ENCODE peak calls at places on chromosomes 3 and 15, in five cellular contexts. One of them, this sample, is unnamed.

GRCh38 chr3:105322570-105323273 is 44.0 kb upstream of the ALCAM start:
- DNase-seq in GM12865: peak
- DNase-seq in lower lobe of right lung: no peak
- DNase-seq in psoas muscle: no peak
- DNase-seq in spleen: no peak
- DNase-seq in this sample: no peak

GRCh38 chr3:104885214-104885814 is 481.4 kb upstream of the ALCAM start:
- DNase-seq in lower lobe of right lung: no peak
- DNase-seq in spleen: no peak
- DNase-seq in GM12865: peak
- DNase-seq in psoas muscle: no peak
- DNase-seq in this sample: no peak

GRCh38 chr3:136617123-136617700 is 135.0 kb downstream of the STAG1 start:
- DNase-seq in spleen: no peak
- DNase-seq in psoas muscle: no peak
- DNase-seq in lower lobe of right lung: no peak
- DNase-seq in GM12865: no peak
- DNase-seq in this sample: no peak

GRCh38 chr3:150412599-150413069 is 4.5 kb downstream of the TSC22D2 start:
- DNase-seq in lower lobe of right lung: no peak
- DNase-seq in psoas muscle: no peak
- DNase-seq in spleen: no peak
- DNase-seq in GM12865: peak
- DNase-seq in this sample: no peak

GRCh38 chr3:179706233-179706632 is 53.4 kb downstream of the USP13 start:
- DNase-seq in lower lobe of right lung: no peak
- DNase-seq in psoas muscle: peak
- DNase-seq in spleen: no peak
- DNase-seq in GM12865: no peak
- DNase-seq in this sample: no peak

GRCh38 chr3:29324180-29324651 is 43.3 kb downstream of the RBMS3 start:
- DNase-seq in lower lobe of right lung: peak
- DNase-seq in psoas muscle: peak
- DNase-seq in spleen: peak
- DNase-seq in GM12865: peak
- DNase-seq in this sample: no peak

GRCh38 chr3:101778385-101779046 is 495 bp upstream of the NXPE3 start:
- DNase-seq in GM12865: no peak
- DNase-seq in psoas muscle: no peak
- DNase-seq in lower lobe of right lung: no peak
- DNase-seq in spleen: no peak
- DNase-seq in this sample: no peak

GRCh38 chr15:84600331-84600686 is 500 bp upstream of the ZSCAN2 start:
- DNase-seq in psoas muscle: peak
- DNase-seq in GM12865: peak
- DNase-seq in spleen: peak
- DNase-seq in lower lobe of right lung: peak
- DNase-seq in this sample: peak

GRCh38 chr3:32310336-32310735 is 71.9 kb downstream of the CMTM8 start:
- DNase-seq in GM12865: no peak
- DNase-seq in spleen: no peak
- DNase-seq in psoas muscle: no peak
- DNase-seq in lower lobe of right lung: no peak
- DNase-seq in this sample: no peak

GRCh38 chr3:49276475-49277356 is at the start of gene C3orf62:
- DNase-seq in spleen: peak
- DNase-seq in psoas muscle: peak
- DNase-seq in GM12865: peak
- DNase-seq in lower lobe of right lung: peak
- DNase-seq in this sample: no peak
- H3K4me3 ChIP-seq in spleen: peak
- H3K4me3 ChIP-seq in psoas muscle: peak
- H3K4me3 ChIP-seq in GM12865: peak
- H3K4me3 ChIP-seq in lower lobe of right lung: peak
- H3K4me3 ChIP-seq in this sample: peak

DNA sequence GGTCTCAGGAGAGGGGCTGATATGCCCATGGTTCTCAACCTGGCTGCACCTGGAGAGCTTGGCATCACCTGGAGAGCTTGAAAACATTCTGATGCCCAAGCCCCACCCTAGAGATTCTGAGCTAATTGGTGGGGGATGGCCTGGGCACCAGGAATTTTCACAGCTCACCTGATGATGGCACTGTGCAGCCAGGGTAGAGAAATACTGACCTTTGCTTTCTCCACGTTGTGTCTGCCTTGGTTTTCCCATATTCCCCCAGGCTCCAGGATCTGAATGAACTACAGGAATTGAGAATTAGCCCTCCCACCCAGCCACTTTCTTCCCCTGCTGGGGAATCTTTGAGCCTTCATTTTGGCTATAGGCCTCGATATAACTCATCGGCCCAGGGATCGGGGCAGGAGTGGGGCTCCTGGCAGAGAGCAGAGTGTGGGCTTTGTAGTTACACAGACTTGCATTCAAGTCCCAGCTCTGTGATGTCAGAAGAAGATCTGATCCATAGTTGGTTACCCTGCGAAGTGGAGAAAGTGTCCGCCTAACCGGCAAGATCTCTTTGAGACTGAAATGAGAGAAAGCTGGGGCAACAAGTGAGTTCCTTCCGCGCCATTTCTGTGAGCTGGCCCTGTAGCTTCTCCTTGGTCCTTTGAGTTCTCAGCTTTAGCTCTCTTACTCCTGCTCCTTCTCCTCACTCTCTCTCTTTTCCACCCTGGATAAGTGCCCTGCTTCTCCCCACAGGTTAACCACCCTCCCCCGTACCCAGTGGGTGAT is 33.1 kb upstream of the UBE2Q2 start:
- DNase-seq in lower lobe of right lung: no peak
- DNase-seq in psoas muscle: no peak
- DNase-seq in spleen: no peak
- DNase-seq in GM12865: peak
- DNase-seq in this sample: no peak
- TF ChIP-seq CTCF in lower lobe of right lung: peak
- TF ChIP-seq CTCF in psoas muscle: peak
- TF ChIP-seq CTCF in spleen: no peak
- TF ChIP-seq CTCF in GM12865: peak
- TF ChIP-seq CTCF in this sample: peak

DNA sequence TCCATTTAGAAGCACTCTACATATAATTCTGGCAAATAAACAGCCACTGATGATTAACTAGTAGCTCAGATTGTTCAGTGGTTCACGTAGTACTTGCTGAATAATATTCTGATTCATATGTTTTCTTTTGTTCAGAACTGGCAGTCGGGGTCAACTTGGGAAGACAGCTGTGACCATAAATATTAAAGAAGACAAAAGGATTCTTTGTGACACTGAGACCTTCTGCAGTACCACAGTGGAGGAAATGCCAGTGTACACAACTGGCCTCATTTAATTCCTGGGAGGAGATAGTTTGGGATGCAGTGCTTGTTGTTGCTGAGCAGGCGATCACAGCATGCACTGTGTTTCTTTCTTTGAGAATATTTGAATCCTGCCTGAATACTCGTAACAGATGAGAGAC is 26.6 kb upstream of the MCF2L2 start:
- DNase-seq in GM12865: no peak
- DNase-seq in lower lobe of right lung: no peak
- DNase-seq in psoas muscle: no peak
- DNase-seq in spleen: no peak
- DNase-seq in this sample: no peak
- H3K4me3 ChIP-seq in GM12865: no peak
- H3K4me3 ChIP-seq in lower lobe of right lung: no peak
- H3K4me3 ChIP-seq in psoas muscle: no peak
- H3K4me3 ChIP-seq in spleen: no peak
- H3K4me3 ChIP-seq in this sample: no peak

GRCh38 chr15:23629234-23629805 is 18.3 kb downstream of the MAGEL2 start:
- DNase-seq in spleen: no peak
- DNase-seq in lower lobe of right lung: no peak
- DNase-seq in psoas muscle: no peak
- DNase-seq in GM12865: no peak
- DNase-seq in this sample: no peak
- TF ChIP-seq CTCF in spleen: no peak
- TF ChIP-seq CTCF in lower lobe of right lung: peak
- TF ChIP-seq CTCF in psoas muscle: peak
- TF ChIP-seq CTCF in GM12865: peak
- TF ChIP-seq CTCF in this sample: peak

GRCh38 chr15:73752817-73753214 is 335 bp downstream of the INSYN1 start:
- DNase-seq in psoas muscle: no peak
- DNase-seq in spleen: peak
- DNase-seq in GM12865: no peak
- DNase-seq in lower lobe of right lung: no peak
- DNase-seq in this sample: no peak
- H3K4me3 ChIP-seq in psoas muscle: peak
- H3K4me3 ChIP-seq in spleen: no peak
- H3K4me3 ChIP-seq in GM12865: no peak
- H3K4me3 ChIP-seq in lower lobe of right lung: peak
- H3K4me3 ChIP-seq in this sample: peak

GRCh38 chr15:63531586-63531985 is 27.2 kb downstream of the USP3 start:
- DNase-seq in psoas muscle: no peak
- DNase-seq in GM12865: peak
- DNase-seq in spleen: no peak
- DNase-seq in lower lobe of right lung: no peak
- DNase-seq in this sample: no peak
- TF ChIP-seq CTCF in psoas muscle: no peak
- TF ChIP-seq CTCF in GM12865: peak
- TF ChIP-seq CTCF in spleen: no peak
- TF ChIP-seq CTCF in lower lobe of right lung: no peak
- TF ChIP-seq CTCF in this sample: peak

DNA sequence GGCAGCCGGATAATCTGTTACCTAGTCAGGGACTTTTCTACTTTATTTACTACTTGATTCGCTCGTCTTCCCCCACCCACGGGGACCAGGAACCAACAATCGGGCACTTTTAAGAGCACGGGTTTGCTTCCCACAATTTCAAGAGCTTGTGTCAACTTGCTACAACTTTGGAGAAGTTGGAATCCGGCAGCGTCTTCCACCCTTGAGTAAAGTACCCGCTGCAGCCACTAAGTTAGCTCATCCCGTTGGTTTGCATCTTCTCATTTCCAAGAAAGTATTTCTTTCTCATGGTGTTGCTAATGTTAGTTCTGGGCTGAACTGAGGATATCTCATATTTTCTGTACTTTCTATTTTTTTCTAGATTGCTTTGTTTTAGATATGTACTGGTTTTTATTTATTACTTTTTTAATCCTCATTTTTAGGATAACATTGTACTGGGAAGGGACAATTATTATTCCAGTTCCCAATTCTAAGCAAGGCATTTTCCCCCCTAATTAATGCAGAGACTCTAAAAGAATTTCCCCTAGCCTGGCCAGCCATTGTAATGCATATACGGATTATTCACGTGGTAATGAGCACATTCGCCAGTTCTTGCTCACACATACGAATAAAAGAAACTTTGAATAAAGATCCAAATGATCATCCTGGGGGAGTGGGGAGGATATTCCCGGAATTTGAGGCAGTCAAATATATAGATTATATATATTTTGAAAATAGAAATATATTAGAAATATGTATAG is 4.0 kb downstream of the SOX2 start:
- DNase-seq in lower lobe of right lung: no peak
- DNase-seq in psoas muscle: no peak
- DNase-seq in spleen: no peak
- DNase-seq in GM12865: no peak
- DNase-seq in this sample: no peak
- H3K4me3 ChIP-seq in lower lobe of right lung: no peak
- H3K4me3 ChIP-seq in psoas muscle: no peak
- H3K4me3 ChIP-seq in spleen: no peak
- H3K4me3 ChIP-seq in GM12865: no peak
- H3K4me3 ChIP-seq in this sample: no peak